ENCODE peak calls at places on chromosomes 6 and 20, in four cellular contexts. D, O, N and P are unnamed samples.

GRCh38 chr6:124719951-124720350 is 242.3 kb upstream of the RNF217 start:
- DNase-seq in D (no peak), O (no peak), N (no peak), P (no peak)

GRCh38 chr20:8421981-8422380 is 289.9 kb downstream of the PLCB1 start:
- DNase-seq in D (no peak), O (no peak), N (no peak), P (no peak)

GRCh38 chr6:158040804-158041347 is 59.2 kb downstream of the SYNJ2 start:
- DNase-seq in D (no peak), O (no peak), N (no peak), P (no peak)

GRCh38 chr6:56890683-56891429 is 64.1 kb upstream of the BEND6 start:
- DNase-seq in D (peak), O (peak), N (no peak), P (no peak)

GRCh38 chr6:45353654-45354053 is 24.1 kb downstream of the SUPT3H start:
- DNase-seq in D (no peak), O (no peak), N (no peak), P (no peak)

GRCh38 chr20:10940941-10941340 is 267.1 kb upstream of the JAG1 start:
- DNase-seq in D (no peak), O (peak), N (no peak), P (no peak)

GRCh38 chr6:73727114-73727513 is 31.1 kb downstream of the CD109 start:
- DNase-seq in D (no peak), O (no peak), N (no peak), P (no peak)

GRCh38 chr6:130473886-130474285 is 108.1 kb downstream of the TMEM200A start:
- DNase-seq in D (no peak), O (no peak), N (no peak), P (no peak)

GRCh38 chr20:50710492-50711063 is 19.2 kb upstream of the RIPOR3 start:
- DNase-seq in D (no peak), O (no peak), N (peak), P (no peak)

GRCh38 chr6:3911614-3912336 is 62.6 kb downstream of the FAM50B start:
- DNase-seq in D (peak), O (no peak), N (peak), P (no peak)

GRCh38 chr6:45667265-45667664 is 289.5 kb upstream of the SUPT3H start:
- DNase-seq in D (no peak), O (no peak), N (no peak), P (no peak)

GRCh38 chr6:22448311-22448711 is 121.1 kb upstream of the HDGFL1 start:
- DNase-seq in D (no peak), O (no peak), N (no peak), P (no peak)

GRCh38 chr6:76681781-76682180 is 609.3 kb upstream of the IMPG1 start:
- DNase-seq in D (no peak), O (no peak), N (no peak), P (no peak)

GRCh38 chr6:95815389-95816056 is 200.3 kb upstream of the FUT9 start:
- DNase-seq in D (no peak), O (no peak), N (peak), P (no peak)

GRCh38 chr6:160238234-160238633 is 20.4 kb downstream of the SLC22A2 start:
- DNase-seq in D (no peak), O (no peak), N (no peak), P (no peak)

GRCh38 chr6:109978174-109979032 is at the start of gene GPR6:
- DNase-seq in D (peak), O (no peak), N (peak), P (peak)

GRCh38 chr6:127716425-127716930 is 139.5 kb downstream of the C6orf58 start:
- DNase-seq in D (no peak), O (no peak), N (no peak), P (no peak)

GRCh38 chr20:64167676-64168075 is 3.4 kb downstream of the MYT1 start:
- DNase-seq in D (no peak), O (no peak), N (no peak), P (no peak)

GRCh38 chr6:45661667-45662066 is 283.9 kb upstream of the SUPT3H start:
- DNase-seq in D (no peak), O (no peak), N (no peak), P (no peak)

GRCh38 chr6:1942834-1943233 is 302.6 kb downstream of the GMDS start:
- DNase-seq in D (no peak), O (no peak), N (no peak), P (no peak)

GRCh38 chr6:104705095-104705707 is 154.5 kb downstream of the HACE1 start:
- DNase-seq in D (no peak), O (no peak), N (no peak), P (no peak)

GRCh38 chr20:1721687-1722512 is 64.3 kb upstream of the SIRPG start:
- DNase-seq in D (no peak), O (no peak), N (no peak), P (peak)

GRCh38 chr6:159008656-159009288 is 8.8 kb upstream of the RSPH3 start:
- DNase-seq in D (no peak), O (no peak), N (peak), P (no peak)

GRCh38 chr6:128932061-128932460 is 49.1 kb downstream of the LAMA2 start:
- DNase-seq in D (no peak), O (no peak), N (no peak), P (no peak)

GRCh38 chr20:5688431-5688972 is 61.7 kb upstream of the SHLD1 start:
- DNase-seq in D (peak), O (no peak), N (no peak), P (no peak)

GRCh38 chr6:2899596-2899995 is 3.5 kb downstream of the SERPINB9 start:
- DNase-seq in D (no peak), O (no peak), N (no peak), P (no peak)

GRCh38 chr6:35972471-35972985 is 51.6 kb upstream of the SRPK1 start:
- DNase-seq in D (no peak), O (no peak), N (peak), P (peak)

GRCh38 chr20:3785240-3786125 is 1.1 kb downstream of the CENPB start:
- DNase-seq in D (peak), O (no peak), N (no peak), P (peak)

GRCh38 chr6:131135244-131136020 is at the start of gene AKAP7:
- DNase-seq in D (peak), O (no peak), N (peak), P (peak)

GRCh38 chr20:37392441-37393195 is 46.7 kb downstream of the SRC start:
- DNase-seq in D (peak), O (no peak), N (peak), P (peak)

GRCh38 chr6:149614352-149614751 is 34.2 kb downstream of the KATNA1 start:
- DNase-seq in D (no peak), O (no peak), N (no peak), P (no peak)

GRCh38 chr20:2887715-2888114 is 14.4 kb downstream of the PTPRA start:
- DNase-seq in D (no peak), O (no peak), N (no peak), P (no peak)

GRCh38 chr6:2979819-2980464 is 8.6 kb upstream of the SERPINB6 start:
- DNase-seq in D (no peak), O (no peak), N (no peak), P (no peak)

GRCh38 chr6:6723316-6723715 is 134.8 kb downstream of the LY86 start:
- DNase-seq in D (no peak), O (no peak), N (no peak), P (no peak)

GRCh38 chr6:6725834-6726194 is 137.3 kb downstream of the LY86 start:
- DNase-seq in D (no peak), O (no peak), N (no peak), P (no peak)

GRCh38 chr6:6723792-6724318 is 135.3 kb downstream of the LY86 start:
- DNase-seq in D (no peak), O (no peak), N (peak), P (no peak)

GRCh38 chr6:6725120-6725833 is 136.8 kb downstream of the LY86 start:
- DNase-seq in D (no peak), O (no peak), N (no peak), P (peak)

GRCh38 chr6:6724319-6725119 is 136.0 kb downstream of the LY86 start:
- DNase-seq in D (peak), O (no peak), N (peak), P (peak)
- TF ChIP-seq ETV6 in D (no peak), O (no peak), N (no peak), P (no peak)

DNA sequence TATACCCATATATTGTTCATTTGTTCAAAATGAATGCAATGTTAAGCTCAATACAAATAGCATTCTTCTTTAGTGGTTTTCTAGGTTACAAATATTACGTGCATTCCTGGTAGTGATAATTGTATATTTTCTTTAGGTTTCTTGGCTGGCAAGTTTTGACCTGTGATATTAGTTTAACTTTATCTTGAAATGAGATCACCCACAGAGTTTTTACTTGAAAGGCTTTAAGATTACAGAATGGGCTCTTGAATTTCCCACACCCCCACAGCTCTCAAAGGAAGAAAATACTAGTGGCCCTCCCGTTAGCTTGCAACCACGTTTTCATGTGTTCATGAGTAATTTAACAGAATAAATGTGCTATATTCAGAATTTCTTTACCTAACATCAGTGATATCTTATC is 1315.5 kb upstream of the GJE1 start:
- DNase-seq in D (no peak), O (no peak), N (no peak), P (no peak)
- TF ChIP-seq ETV6 in D (no peak), O (no peak), N (no peak), P (no peak)

DNA sequence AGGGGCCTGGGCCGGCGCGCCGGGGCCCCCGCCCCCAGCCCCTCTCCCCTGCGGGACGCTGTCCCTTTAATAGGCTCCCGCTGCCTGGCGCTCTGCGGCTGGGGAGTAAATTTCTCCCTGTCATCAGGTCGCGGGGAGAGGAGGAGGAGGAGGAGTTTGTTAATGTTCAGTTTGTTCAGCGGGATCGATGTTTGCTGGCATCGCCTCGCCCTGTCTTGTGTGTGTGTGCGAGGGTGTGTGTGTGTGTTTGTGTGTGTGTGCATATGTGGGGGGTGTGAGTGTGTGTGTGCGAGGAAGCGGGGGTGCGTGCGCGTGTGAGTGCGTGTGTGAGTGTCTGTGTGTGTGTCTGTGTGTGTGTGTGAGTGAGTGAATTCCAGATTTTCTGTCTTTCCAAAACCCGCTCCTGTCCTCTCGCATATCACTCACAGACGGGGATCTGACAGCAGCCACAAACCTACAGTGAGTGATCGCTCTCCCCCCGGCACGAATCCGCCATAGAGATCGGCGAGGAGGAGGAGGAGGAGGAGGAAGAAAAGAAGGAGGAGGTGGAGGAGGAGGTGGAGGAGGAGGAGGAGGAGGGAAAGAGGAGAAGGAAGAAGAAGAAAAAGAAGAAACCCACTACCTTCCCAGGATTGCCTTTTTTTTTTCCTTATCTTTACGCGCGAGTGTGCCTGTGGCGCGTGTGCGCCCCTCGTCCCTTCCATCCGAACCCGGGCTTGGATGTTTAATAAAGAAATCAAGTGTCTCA is at the start of gene TSHZ2:
- DNase-seq in D (no peak), O (no peak), N (peak), P (peak)
- TF ChIP-seq ETV6 in D (no peak), O (no peak), N (no peak), P (no peak)

GRCh38 chr20:62369508-62370114 is 2.5 kb upstream of the LAMA5 start:
- DNase-seq in D (no peak), O (no peak), N (no peak), P (no peak)

GRCh38 chr20:62368303-62368628 is 1.2 kb upstream of the LAMA5 start:
- DNase-seq in D (no peak), O (no peak), N (no peak), P (no peak)

GRCh38 chr20:62367483-62368302 is 581 bp upstream of the LAMA5 start:
- DNase-seq in D (no peak), O (no peak), N (peak), P (peak)

GRCh38 chr20:62370115-62370806 is 3.1 kb upstream of the LAMA5 start:
- DNase-seq in D (peak), O (no peak), N (no peak), P (no peak)

DNA sequence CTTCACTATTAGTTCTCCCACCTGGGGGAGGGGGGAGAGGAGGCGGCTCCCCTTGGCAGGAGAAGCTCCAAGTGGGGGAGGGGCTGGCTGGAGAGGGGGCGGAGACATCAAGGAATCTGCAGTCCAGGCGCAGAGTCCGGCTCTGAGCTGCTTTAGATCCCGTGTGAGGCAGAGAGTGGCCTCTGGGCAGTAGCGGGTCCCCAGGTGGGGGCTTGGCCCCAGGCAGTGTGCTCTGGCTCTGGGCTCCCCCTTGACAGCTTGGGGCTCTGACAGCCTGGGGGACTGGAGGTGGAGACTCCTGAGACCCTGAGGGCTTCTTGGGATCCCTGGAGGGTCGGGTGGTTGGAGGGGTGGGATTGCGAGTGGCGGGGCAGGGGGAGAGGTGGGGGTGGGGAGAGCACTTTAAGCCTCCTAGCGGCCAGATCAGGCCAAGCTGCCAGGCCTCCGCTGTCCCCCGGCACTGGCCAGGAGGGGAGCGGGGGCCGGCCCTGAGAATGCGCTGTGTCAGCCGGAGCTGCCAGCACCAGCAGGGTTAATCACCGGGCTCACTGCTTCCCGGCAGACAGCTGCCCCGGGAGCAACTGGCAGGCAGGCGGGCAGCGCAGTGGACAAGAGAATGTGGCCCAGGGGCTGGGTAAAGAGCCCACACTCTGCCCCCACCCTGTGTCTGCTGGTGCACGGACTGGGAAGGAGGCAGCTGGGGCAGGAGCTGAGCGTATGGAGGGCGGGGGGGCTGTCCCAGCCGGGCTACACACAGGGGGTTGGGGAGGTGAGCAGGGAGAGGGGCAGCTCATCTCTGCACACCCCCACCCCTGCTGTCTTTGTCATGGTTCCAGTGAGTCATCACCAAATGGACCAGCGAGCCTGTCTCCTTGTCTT is 1.8 kb upstream of the LAMA5 start:
- DNase-seq in D (peak), O (no peak), N (peak), P (peak)
- TF ChIP-seq ETV6 in D (no peak), O (no peak), N (no peak), P (no peak)

GRCh38 chr6:43740321-43740960 is 29.6 kb upstream of the VEGFA start:
- DNase-seq in D (no peak), O (no peak), N (no peak), P (no peak)
- TF ChIP-seq ETV6 in D (no peak), O (no peak), N (no peak), P (no peak)

DNA sequence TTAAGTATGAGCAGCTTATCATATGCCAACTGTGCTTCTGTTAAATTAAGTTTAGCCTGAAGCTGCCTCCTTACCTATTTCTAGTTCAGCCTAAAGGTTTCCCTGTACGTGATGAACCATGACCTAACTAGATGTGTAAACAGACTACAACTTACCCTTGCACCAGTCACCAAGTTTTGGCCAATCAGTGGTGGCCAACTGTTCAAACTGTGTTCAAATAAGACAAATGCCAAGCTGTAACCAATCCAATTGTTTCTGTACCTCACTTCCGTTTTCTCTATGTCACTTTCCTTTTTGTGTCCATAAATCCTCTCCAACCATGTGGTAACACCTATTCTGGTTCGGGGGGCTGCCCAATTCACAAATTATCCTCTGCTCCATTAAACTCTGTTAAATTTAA is 6.0 kb upstream of the SLC2A10 start:
- DNase-seq in D (no peak), O (no peak), N (peak), P (no peak)
- TF ChIP-seq ETV6 in D (no peak), O (no peak), N (no peak), P (no peak)